ENCODE peak calls at places on chromosomes 16 and 17, in six cellular contexts. C, N, I, Z, Q and A are unnamed samples.

GRCh38 chr17:71869293-71869692 is 251.5 kb upstream of the SOX9 start:
- DNase-seq in Q (no peak), N (no peak), C (no peak), I (no peak), Z (no peak), A (no peak)

GRCh38 chr16:58732545-58733247 is 1.4 kb downstream of the GOT2 start:
- DNase-seq in Z (no peak), C (peak), I (no peak), N (peak), Q (no peak), A (no peak)

GRCh38 chr17:17508019-17508535 is 11.9 kb upstream of the RASD1 start:
- DNase-seq in Q (no peak), N (no peak), C (no peak), I (no peak), Z (no peak), A (no peak)

GRCh38 chr17:76213491-76213890 is 26.8 kb downstream of the RNF157 start:
- DNase-seq in C (no peak), Z (no peak), N (no peak), I (no peak), Q (no peak), A (no peak)

GRCh38 chr16:87789437-87790277 is 23.9 kb upstream of the KLHDC4 start:
- DNase-seq in C (no peak), I (no peak), Z (no peak), N (no peak), Q (no peak), A (no peak)

GRCh38 chr17:72423718-72424117 is 302.9 kb downstream of the SOX9 start:
- DNase-seq in Z (no peak), N (peak), I (no peak), C (no peak), Q (no peak), A (no peak)

GRCh38 chr17:8900626-8901585 is 33.4 kb upstream of the PIK3R6 start:
- DNase-seq in C (no peak), Q (no peak), I (no peak), N (peak), Z (no peak), A (no peak)

GRCh38 chr16:81885976-81886586 is 107.0 kb downstream of the PLCG2 start:
- DNase-seq in N (peak), C (peak), Z (no peak), Q (no peak), I (no peak), A (no peak)

GRCh38 chr17:75508122-75508719 is 7.1 kb downstream of the CASKIN2 start:
- DNase-seq in C (no peak), Q (no peak), I (no peak), N (no peak), Z (no peak), A (no peak)